ENCODE peak calls at places on chromosomes 13 and 19, in five cellular contexts. J is H1; I is mesenchymal stem cell; A is hepatocyte; P is naive thymus-derived CD4-positive, alpha-beta T cell. R is an unnamed sample.

GRCh38 chr13:42574435-42575311 is 721 bp downstream of the TNFSF11 start:
- DNase-seq in J (no peak), I (peak; percentile 14), A (peak; percentile 26), P (peak; percentile 30), R (peak; percentile 73)

GRCh38 chr19:38134538-38135149 is 89.4 kb downstream of the DPF1 start:
- DNase-seq in J (peak; percentile 69), I (peak; percentile 43), A (peak; percentile 46), P (no peak), R (peak; percentile 80)

GRCh38 chr13:114104626-114105350 is 27.6 kb downstream of the RASA3 start:
- DNase-seq in J (no peak), I (no peak), A (no peak), P (no peak), R (no peak)

GRCh38 chr19:42253245-42254082 is 1.5 kb downstream of the ERF start:
- DNase-seq in J (peak; percentile 81), I (peak; percentile 68), A (peak; percentile 79), P (peak; percentile 67), R (peak; percentile 96)

GRCh38 chr19:6743714-6744380 is 4.4 kb downstream of the TRIP10 start:
- DNase-seq in J (no peak), I (peak; percentile 35), A (no peak), P (no peak), R (peak; percentile 55)

GRCh38 chr13:77919351-77920294 is 992 bp upstream of the EDNRB start:
- DNase-seq in J (peak; percentile 63), I (peak; percentile 61), A (peak; percentile 55), P (no peak), R (peak; percentile 66)

GRCh38 chr13:103528437-103528836 is 462.2 kb upstream of the SLC10A2 start:
- DNase-seq in J (no peak), I (no peak), A (no peak), P (no peak), R (no peak)

GRCh38 chr19:13920940-13921744 is 15.1 kb downstream of the CC2D1A start:
- DNase-seq in J (peak; percentile 51), I (peak; percentile 52), A (no peak), P (peak; percentile 23), R (peak; percentile 81)

GRCh38 chr19:30936276-30936675 is 413.0 kb downstream of the TSHZ3 start:
- DNase-seq in J (no peak), I (no peak), A (no peak), P (no peak), R (no peak)

GRCh38 chr13:94480672-94481145 is 1.2 kb upstream of the DCT start:
- DNase-seq in J (no peak), I (peak; percentile 50), A (peak; percentile 10), P (no peak), R (no peak)

GRCh38 chr13:101516262-101516661 is 63.8 kb downstream of the ITGBL1 start:
- DNase-seq in J (no peak), I (no peak), A (no peak), P (no peak), R (no peak)

GRCh38 chr13:22220186-22221160 is 549.6 kb downstream of the FGF9 start:
- DNase-seq in J (no peak), I (no peak), A (no peak), P (no peak), R (no peak)

GRCh38 chr13:33761744-33762143 is 56.2 kb upstream of the RFC3 start:
- DNase-seq in J (no peak), I (no peak), A (no peak), P (no peak), R (peak; percentile 17)

DNA sequence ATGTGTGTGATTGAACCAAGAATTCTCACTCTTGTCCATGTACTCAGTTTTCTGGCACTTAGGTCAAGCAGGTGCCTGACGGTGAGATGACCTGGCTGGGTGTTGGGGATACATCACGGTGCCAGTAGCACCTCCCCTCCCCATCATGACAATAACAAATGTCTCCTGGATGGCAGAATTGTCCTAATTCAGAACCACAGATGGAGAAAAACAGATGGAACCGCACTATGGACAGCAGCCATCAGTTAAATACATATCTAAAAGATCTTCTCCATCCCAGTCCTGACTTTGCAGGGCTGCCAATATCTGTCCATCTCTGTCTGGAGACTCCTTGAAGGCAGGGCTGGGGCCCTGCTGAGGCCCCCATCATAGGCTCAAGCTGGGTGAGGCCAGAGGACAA is 126.9 kb downstream of the PTPRS start:
- DNase-seq in J (no peak), I (no peak), A (no peak), P (no peak), R (peak; percentile 28)
- H3K36me3 ChIP-seq in J (peaks cover 80% of the 10 kb centered on the region), I (peaks cover 96% of the 10 kb centered on the region), A (no peaks in the 10 kb centered on the region), P (no peaks in the 10 kb centered on the region), R (peaks cover 70% of the 10 kb centered on the region)

DNA sequence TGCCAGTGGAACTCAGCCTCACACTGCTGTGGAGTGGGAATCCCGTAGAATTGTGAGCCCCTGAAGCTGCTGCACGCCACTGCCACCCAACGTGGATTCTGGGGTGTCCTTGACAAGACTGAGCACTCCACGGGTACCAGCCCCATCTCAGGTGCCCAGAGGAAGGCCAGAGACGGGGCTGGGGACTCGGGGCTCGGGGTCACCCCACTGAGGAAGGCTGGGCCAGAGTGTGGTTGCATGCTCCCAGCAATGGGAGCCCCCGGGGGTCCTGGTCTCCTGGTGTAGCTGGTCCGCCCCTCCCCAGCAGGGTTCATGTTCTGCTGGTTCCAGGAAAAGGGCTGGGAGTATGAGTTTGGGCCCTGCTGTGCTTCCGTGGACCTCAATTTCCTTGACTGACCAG is 15.2 kb downstream of the DAPK3 start:
- DNase-seq in J (no peak), I (no peak), A (no peak), P (no peak), R (no peak)
- H3K36me3 ChIP-seq in J (peaks cover 28% of the 10 kb centered on the region), I (peaks cover 43% of the 10 kb centered on the region), A (no peaks in the 10 kb centered on the region), P (peaks cover 38% of the 10 kb centered on the region), R (peaks cover 4% of the 10 kb centered on the region)

GRCh38 chr19:2527171-2527570 is 51.2 kb downstream of the GADD45B start:
- DNase-seq in J (no peak), I (no peak), A (no peak), P (no peak), R (peak; percentile 48)
- H3K36me3 ChIP-seq in J (no peaks in the 10 kb centered on the region), I (no peaks in the 10 kb centered on the region), A (no peaks in the 10 kb centered on the region), P (no peaks in the 10 kb centered on the region), R (no peaks in the 10 kb centered on the region)

DNA sequence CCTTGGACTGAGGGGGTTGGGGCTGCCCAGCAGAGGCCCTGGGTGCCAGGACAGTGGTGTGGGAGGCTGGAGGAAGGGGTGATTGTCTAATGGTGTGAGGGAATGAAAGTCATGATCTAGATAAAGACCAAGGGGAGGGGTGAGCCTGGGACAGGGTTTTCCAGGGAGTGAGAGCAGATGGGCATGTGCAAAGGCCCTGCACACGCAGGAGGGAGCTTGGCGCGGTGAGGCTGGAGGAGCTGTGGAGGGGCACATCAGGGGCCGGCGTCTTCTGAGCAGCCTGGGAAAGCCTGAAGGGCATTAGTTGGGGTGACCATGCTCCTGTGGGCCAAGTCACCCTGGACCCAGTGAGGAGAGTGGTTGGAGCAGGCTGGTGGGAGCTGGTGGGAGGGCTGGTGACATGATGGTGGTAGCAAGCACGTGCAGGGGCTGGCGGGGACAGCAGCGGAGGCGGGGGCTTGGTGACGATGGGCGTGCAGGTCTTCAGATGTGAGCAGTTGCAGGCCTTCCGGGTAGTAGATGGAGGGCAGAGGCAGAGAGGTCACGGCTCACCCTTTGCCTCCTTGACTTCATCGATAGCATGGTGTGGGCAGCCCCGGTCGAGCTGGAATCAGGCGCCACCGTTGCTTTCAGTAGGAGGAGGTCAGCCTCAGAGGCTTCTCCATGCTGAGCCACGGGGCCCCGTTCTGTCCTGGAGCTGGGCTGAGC is 20.2 kb upstream of the F2RL3 start:
- DNase-seq in J (no peak), I (no peak), A (no peak), P (no peak), R (no peak)
- H3K36me3 ChIP-seq in J (peaks cover 57% of the 10 kb centered on the region), I (peaks cover 80% of the 10 kb centered on the region), A (no peaks in the 10 kb centered on the region), P (peaks cover 86% of the 10 kb centered on the region), R (peaks cover 48% of the 10 kb centered on the region)

GRCh38 chr13:49481788-49482187 is 14.0 kb upstream of the PHF11 start:
- DNase-seq in J (no peak), I (no peak), A (no peak), P (no peak), R (no peak)

GRCh38 chr13:49472186-49472585 is 23.6 kb upstream of the PHF11 start:
- DNase-seq in J (no peak), I (no peak), A (no peak), P (no peak), R (no peak)

DNA sequence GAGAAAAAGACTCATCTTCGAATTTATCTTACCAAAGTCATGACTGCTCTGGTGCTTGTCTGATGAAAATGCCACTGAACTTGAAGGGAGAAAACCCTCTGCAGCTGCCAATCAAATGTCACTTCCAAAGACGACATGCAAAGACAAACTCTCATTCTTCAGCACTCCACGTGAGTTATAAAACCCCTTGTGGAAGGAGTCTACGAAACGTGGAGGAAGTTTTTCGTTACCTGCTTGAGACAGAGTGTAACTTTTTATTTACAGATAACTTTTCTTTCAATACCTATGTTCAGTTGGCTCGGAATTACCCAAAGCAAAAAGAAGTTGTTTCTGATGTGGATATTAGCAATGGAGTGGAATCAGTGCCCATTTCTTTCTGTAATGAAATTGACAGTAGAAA is 19.2 kb upstream of the PHF11 start:
- DNase-seq in J (no peak), I (no peak), A (no peak), P (no peak), R (no peak)
- H3K36me3 ChIP-seq in J (no peaks in the 10 kb centered on the region), I (peaks cover 91% of the 10 kb centered on the region), A (no peaks in the 10 kb centered on the region), P (peaks cover 50% of the 10 kb centered on the region), R (no peaks in the 10 kb centered on the region)

DNA sequence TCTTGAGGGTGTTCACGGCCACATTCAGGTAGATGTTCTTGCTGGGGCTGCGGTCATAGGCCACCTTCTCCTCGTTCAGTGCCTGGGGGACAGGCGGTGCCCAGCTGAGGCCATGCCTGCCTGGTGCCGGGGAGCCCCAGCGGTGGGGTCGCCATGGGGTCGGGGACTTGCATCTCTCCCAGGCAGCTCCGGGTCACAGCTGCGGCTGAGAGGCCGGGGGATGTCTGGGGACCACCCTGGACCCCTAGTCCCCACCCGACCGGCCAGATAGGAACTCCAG is 7.8 kb upstream of the ATP8B3 start:
- DNase-seq in J (no peak), I (no peak), A (no peak), P (no peak), R (no peak)
- H3K36me3 ChIP-seq in J (peaks cover 54% of the 10 kb centered on the region), I (peaks cover 69% of the 10 kb centered on the region), A (no peaks in the 10 kb centered on the region), P (peaks cover 94% of the 10 kb centered on the region), R (peaks cover 12% of the 10 kb centered on the region)

GRCh38 chr19:39356073-39356472 is 13.9 kb downstream of the SAMD4B start:
- DNase-seq in J (no peak), I (no peak), A (no peak), P (no peak), R (no peak)

GRCh38 chr19:39356647-39357046 is 14.4 kb downstream of the SAMD4B start:
- DNase-seq in J (no peak), I (no peak), A (no peak), P (no peak), R (peak; percentile 31)

GRCh38 chr19:39352549-39353285 is 10.5 kb downstream of the SAMD4B start:
- DNase-seq in J (no peak), I (no peak), A (no peak), P (no peak), R (no peak)

GRCh38 chr19:39351537-39352037 is 9.4 kb downstream of the SAMD4B start:
- DNase-seq in J (no peak), I (peak; percentile 51), A (no peak), P (peak; percentile 15), R (no peak)

DNA sequence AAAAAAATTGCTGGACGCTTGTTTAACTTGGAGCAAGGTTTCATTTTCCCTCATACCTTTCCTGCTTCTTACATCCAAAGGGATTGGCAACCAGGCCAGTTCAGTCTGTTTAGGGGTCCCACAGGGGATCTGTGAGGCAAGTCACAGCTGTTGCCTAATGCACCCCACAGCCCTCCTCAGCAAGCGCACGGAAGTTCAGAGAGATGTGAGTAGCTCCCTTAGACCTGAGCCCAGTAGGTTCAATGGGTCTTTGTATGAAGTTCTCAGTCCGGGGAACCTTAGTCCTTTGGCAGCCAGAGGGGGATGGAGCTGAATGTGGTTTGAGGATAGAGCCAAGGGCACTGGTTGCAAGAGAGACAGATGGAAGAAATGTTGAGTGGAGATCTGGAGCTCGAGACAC is 13.0 kb downstream of the SAMD4B start:
- DNase-seq in J (no peak), I (no peak), A (no peak), P (no peak), R (no peak)
- H3K36me3 ChIP-seq in J (peaks cover 66% of the 10 kb centered on the region), I (peaks cover 77% of the 10 kb centered on the region), A (peaks cover 3% of the 10 kb centered on the region), P (peaks cover 82% of the 10 kb centered on the region), R (peaks cover 37% of the 10 kb centered on the region)